ENCODE peak calls at places on chromosomes 13 and 19, in eight cellular contexts. One of them, this sample, is unnamed.
A peak's percentile ranks its signal among the peaks of the same experiment; 100 is the strongest.

GRCh38 chr13:84925443-84925842 is 873.8 kb downstream of the SLITRK6 start:
- DNase-seq in prostate gland: no peak
- DNase-seq in breast epithelium: no peak
- DNase-seq in GM12891: no peak
- DNase-seq in H1: no peak
- DNase-seq in suprapubic skin: no peak
- DNase-seq in SK-N-MC: no peak
- DNase-seq in K562: no peak
- DNase-seq in this sample: no peak

GRCh38 chr19:13156968-13157882 is 7.0 kb downstream of the IER2 start:
- DNase-seq in prostate gland: no peak
- DNase-seq in breast epithelium: no peak
- DNase-seq in GM12891: no peak
- DNase-seq in H1: no peak
- DNase-seq in suprapubic skin: no peak
- DNase-seq in SK-N-MC: no peak
- DNase-seq in K562: no peak
- DNase-seq in this sample: no peak

GRCh38 chr19:610801-611505 is 21.3 kb downstream of the HCN2 start:
- DNase-seq in prostate gland: no peak
- DNase-seq in breast epithelium: no peak
- DNase-seq in GM12891: peak; percentile 78
- DNase-seq in H1: no peak
- DNase-seq in suprapubic skin: no peak
- DNase-seq in SK-N-MC: peak; percentile 70
- DNase-seq in K562: peak; percentile 84
- DNase-seq in this sample: no peak

GRCh38 chr13:59776924-59777690 is 386.6 kb downstream of the DIAPH3 start:
- DNase-seq in prostate gland: no peak
- DNase-seq in breast epithelium: no peak
- DNase-seq in GM12891: no peak
- DNase-seq in H1: no peak
- DNase-seq in suprapubic skin: no peak
- DNase-seq in SK-N-MC: no peak
- DNase-seq in K562: no peak
- DNase-seq in this sample: no peak

GRCh38 chr13:58963321-58963720 is 1200.4 kb downstream of the DIAPH3 start:
- DNase-seq in prostate gland: no peak
- DNase-seq in breast epithelium: no peak
- DNase-seq in GM12891: no peak
- DNase-seq in H1: no peak
- DNase-seq in suprapubic skin: no peak
- DNase-seq in SK-N-MC: no peak
- DNase-seq in K562: no peak
- DNase-seq in this sample: no peak

GRCh38 chr13:31054632-31055031 is 107.1 kb downstream of the HSPH1 start:
- DNase-seq in prostate gland: no peak
- DNase-seq in breast epithelium: no peak
- DNase-seq in GM12891: no peak
- DNase-seq in H1: no peak
- DNase-seq in suprapubic skin: peak; percentile 38
- DNase-seq in SK-N-MC: no peak
- DNase-seq in K562: no peak
- DNase-seq in this sample: no peak

GRCh38 chr19:29660835-29661234 is 4.4 kb upstream of the PLEKHF1 start:
- DNase-seq in prostate gland: no peak
- DNase-seq in breast epithelium: peak; percentile 30
- DNase-seq in GM12891: no peak
- DNase-seq in H1: no peak
- DNase-seq in suprapubic skin: no peak
- DNase-seq in SK-N-MC: no peak
- DNase-seq in K562: no peak
- DNase-seq in this sample: no peak

GRCh38 chr19:3434630-3435553 is 45.4 kb downstream of the SMIM24 start:
- DNase-seq in prostate gland: peak; percentile 94
- DNase-seq in breast epithelium: peak; percentile 97
- DNase-seq in GM12891: peak; percentile 99
- DNase-seq in H1: peak; percentile 83
- DNase-seq in suprapubic skin: peak; percentile 98
- DNase-seq in SK-N-MC: peak; percentile 65
- DNase-seq in K562: peak; percentile 97
- DNase-seq in this sample: peak; percentile 98

GRCh38 chr13:23852351-23852750 is 36.8 kb downstream of the MIPEP start:
- DNase-seq in prostate gland: no peak
- DNase-seq in breast epithelium: no peak
- DNase-seq in GM12891: no peak
- DNase-seq in H1: no peak
- DNase-seq in suprapubic skin: no peak
- DNase-seq in SK-N-MC: no peak
- DNase-seq in K562: no peak
- DNase-seq in this sample: no peak

GRCh38 chr19:51468545-51468920 is 9.8 kb upstream of the CEACAM18 start:
- DNase-seq in prostate gland: no peak
- DNase-seq in breast epithelium: no peak
- DNase-seq in GM12891: no peak
- DNase-seq in H1: no peak
- DNase-seq in suprapubic skin: peak; percentile 24
- DNase-seq in SK-N-MC: no peak
- DNase-seq in K562: peak; percentile 44
- DNase-seq in this sample: no peak

GRCh38 chr19:53183146-53183545 is 10.0 kb downstream of the ZNF665 start:
- DNase-seq in prostate gland: no peak
- DNase-seq in breast epithelium: no peak
- DNase-seq in GM12891: no peak
- DNase-seq in H1: no peak
- DNase-seq in suprapubic skin: no peak
- DNase-seq in SK-N-MC: no peak
- DNase-seq in K562: no peak
- DNase-seq in this sample: no peak

GRCh38 chr19:58468216-58468839 is 1.4 kb downstream of the ZNF324 start:
- DNase-seq in prostate gland: no peak
- DNase-seq in breast epithelium: no peak
- DNase-seq in GM12891: no peak
- DNase-seq in H1: no peak
- DNase-seq in suprapubic skin: no peak
- DNase-seq in SK-N-MC: no peak
- DNase-seq in K562: no peak
- DNase-seq in this sample: no peak

GRCh38 chr19:54967611-54968010 is 1.4 kb downstream of the NLRP2 start:
- DNase-seq in prostate gland: no peak
- DNase-seq in breast epithelium: no peak
- DNase-seq in GM12891: no peak
- DNase-seq in H1: no peak
- DNase-seq in suprapubic skin: no peak
- DNase-seq in SK-N-MC: no peak
- DNase-seq in K562: no peak
- DNase-seq in this sample: no peak

DNA sequence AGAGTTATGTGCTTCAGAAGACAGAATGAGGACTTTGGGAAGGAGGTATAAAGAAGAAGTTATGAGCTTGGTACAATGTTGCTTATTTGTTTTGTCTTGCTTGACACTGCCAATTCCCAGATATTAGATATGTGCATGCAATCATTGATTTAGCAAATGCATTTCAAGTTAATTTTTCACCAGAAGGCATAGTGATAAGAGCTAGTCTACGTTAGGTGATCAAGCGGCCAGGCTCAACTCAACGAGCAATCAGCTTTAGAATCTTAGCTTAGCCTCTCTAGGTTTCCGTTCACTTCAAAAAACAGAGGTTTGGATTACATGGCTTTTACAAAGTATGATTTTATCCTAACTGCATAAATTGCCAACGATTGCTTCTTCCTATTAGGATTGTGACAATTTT is 81.6 kb upstream of the POSTN start:
- DNase-seq in prostate gland: no peak
- DNase-seq in breast epithelium: no peak
- DNase-seq in GM12891: no peak
- DNase-seq in H1: no peak
- DNase-seq in suprapubic skin: no peak
- DNase-seq in SK-N-MC: no peak
- DNase-seq in K562: no peak
- DNase-seq in this sample: no peak
- TF ChIP-seq POLR2AphosphoS5 in prostate gland: no peak
- TF ChIP-seq POLR2AphosphoS5 in breast epithelium: no peak
- TF ChIP-seq POLR2AphosphoS5 in GM12891: no peak
- TF ChIP-seq POLR2AphosphoS5 in H1: no peak
- TF ChIP-seq POLR2AphosphoS5 in suprapubic skin: no peak
- TF ChIP-seq POLR2AphosphoS5 in SK-N-MC: no peak
- TF ChIP-seq POLR2AphosphoS5 in K562: no peak
- TF ChIP-seq POLR2AphosphoS5 in this sample: no peak

GRCh38 chr19:44993526-44993925 is 7.7 kb upstream of the RELB start:
- DNase-seq in prostate gland: no peak
- DNase-seq in breast epithelium: no peak
- DNase-seq in GM12891: no peak
- DNase-seq in H1: no peak
- DNase-seq in suprapubic skin: no peak
- DNase-seq in SK-N-MC: no peak
- DNase-seq in K562: no peak
- DNase-seq in this sample: no peak

GRCh38 chr19:44990459-44990858 is 10.8 kb upstream of the RELB start:
- DNase-seq in prostate gland: no peak
- DNase-seq in breast epithelium: no peak
- DNase-seq in GM12891: no peak
- DNase-seq in H1: no peak
- DNase-seq in suprapubic skin: no peak
- DNase-seq in SK-N-MC: no peak
- DNase-seq in K562: no peak
- DNase-seq in this sample: no peak

GRCh38 chr19:44990966-44991365 is 10.3 kb upstream of the RELB start:
- DNase-seq in prostate gland: no peak
- DNase-seq in breast epithelium: no peak
- DNase-seq in GM12891: no peak
- DNase-seq in H1: no peak
- DNase-seq in suprapubic skin: no peak
- DNase-seq in SK-N-MC: no peak
- DNase-seq in K562: no peak
- DNase-seq in this sample: no peak

GRCh38 chr19:44992336-44993163 is 8.7 kb upstream of the RELB start:
- DNase-seq in prostate gland: no peak
- DNase-seq in breast epithelium: no peak
- DNase-seq in GM12891: no peak
- DNase-seq in H1: no peak
- DNase-seq in suprapubic skin: no peak
- DNase-seq in SK-N-MC: no peak
- DNase-seq in K562: no peak
- DNase-seq in this sample: no peak

GRCh38 chr19:44993926-44994537 is 7.2 kb upstream of the RELB start:
- DNase-seq in prostate gland: no peak
- DNase-seq in breast epithelium: no peak
- DNase-seq in GM12891: no peak
- DNase-seq in H1: no peak
- DNase-seq in suprapubic skin: no peak
- DNase-seq in SK-N-MC: no peak
- DNase-seq in K562: no peak
- DNase-seq in this sample: no peak
- TF ChIP-seq POLR2AphosphoS5 in prostate gland: no peak
- TF ChIP-seq POLR2AphosphoS5 in breast epithelium: no peak
- TF ChIP-seq POLR2AphosphoS5 in GM12891: no peak
- TF ChIP-seq POLR2AphosphoS5 in H1: no peak
- TF ChIP-seq POLR2AphosphoS5 in suprapubic skin: no peak
- TF ChIP-seq POLR2AphosphoS5 in SK-N-MC: peak; percentile 14
- TF ChIP-seq POLR2AphosphoS5 in K562: no peak
- TF ChIP-seq POLR2AphosphoS5 in this sample: peak; percentile 29

GRCh38 chr19:49150944-49151243 is 4.3 kb downstream of the HRC start:
- DNase-seq in prostate gland: no peak
- DNase-seq in breast epithelium: no peak
- DNase-seq in GM12891: no peak
- DNase-seq in H1: no peak
- DNase-seq in suprapubic skin: no peak
- DNase-seq in SK-N-MC: no peak
- DNase-seq in K562: no peak
- DNase-seq in this sample: no peak

GRCh38 chr19:49149652-49150105 is 5.5 kb downstream of the HRC start:
- DNase-seq in prostate gland: peak; percentile 43
- DNase-seq in breast epithelium: peak; percentile 68
- DNase-seq in GM12891: no peak
- DNase-seq in H1: no peak
- DNase-seq in suprapubic skin: peak; percentile 89
- DNase-seq in SK-N-MC: peak; percentile 74
- DNase-seq in K562: peak; percentile 39
- DNase-seq in this sample: peak; percentile 93

GRCh38 chr19:49148784-49149651 is 6.2 kb downstream of the HRC start:
- DNase-seq in prostate gland: peak; percentile 99
- DNase-seq in breast epithelium: peak; percentile 99
- DNase-seq in GM12891: peak; percentile 70
- DNase-seq in H1: no peak
- DNase-seq in suprapubic skin: peak; percentile 98
- DNase-seq in SK-N-MC: peak; percentile 76
- DNase-seq in K562: peak; percentile 92
- DNase-seq in this sample: peak; percentile 99

GRCh38 chr19:49151339-49152217 is 3.6 kb downstream of the HRC start:
- DNase-seq in prostate gland: peak; percentile 96
- DNase-seq in breast epithelium: peak; percentile 98
- DNase-seq in GM12891: no peak
- DNase-seq in H1: peak; percentile 95
- DNase-seq in suprapubic skin: peak; percentile 92
- DNase-seq in SK-N-MC: peak; percentile 70
- DNase-seq in K562: peak; percentile 87
- DNase-seq in this sample: peak; percentile 100

DNA sequence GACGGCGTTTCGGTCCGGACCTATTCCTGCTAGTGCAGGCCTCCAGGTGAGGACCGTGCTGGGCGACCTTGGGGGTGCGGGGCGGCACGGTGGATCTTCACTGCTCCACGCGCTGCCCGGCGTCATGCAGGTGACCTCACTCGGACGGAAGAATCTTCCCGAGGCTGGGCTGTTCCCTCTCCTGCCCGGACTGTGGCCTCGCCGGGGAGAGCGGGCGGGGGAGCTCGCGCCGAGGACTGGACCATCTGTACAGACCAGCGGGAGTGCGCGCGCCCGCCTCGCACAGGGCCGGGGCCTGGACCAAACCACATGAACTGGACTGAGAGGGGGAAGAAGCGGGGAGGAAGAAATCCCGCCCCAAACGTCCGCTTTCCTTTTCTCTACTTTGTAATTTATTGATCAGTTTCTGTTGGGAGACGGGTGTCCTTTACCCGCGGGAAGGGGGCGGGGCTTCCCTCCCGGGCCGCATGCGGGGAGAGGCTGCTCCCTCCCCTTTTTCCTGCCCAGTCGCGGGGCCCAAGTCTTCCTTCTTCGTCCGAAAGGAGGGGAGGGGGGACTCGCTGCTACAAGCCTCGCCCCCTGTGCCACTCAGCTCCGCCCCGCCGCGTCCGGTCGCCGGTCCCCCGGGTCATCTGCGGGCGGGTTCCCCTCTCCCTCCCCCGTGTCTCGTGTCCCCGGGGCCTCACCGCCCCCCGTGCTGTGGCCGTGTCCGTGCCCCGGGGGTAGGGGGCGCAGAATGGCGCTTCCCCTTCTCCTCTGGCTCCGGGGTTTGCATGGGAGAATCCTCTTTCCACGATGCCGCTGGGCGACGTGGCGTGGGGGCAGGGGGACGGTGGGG is 4.9 kb downstream of the HRC start:
- DNase-seq in prostate gland: peak; percentile 87
- DNase-seq in breast epithelium: peak; percentile 88
- DNase-seq in GM12891: peak; percentile 58
- DNase-seq in H1: no peak
- DNase-seq in suprapubic skin: peak; percentile 91
- DNase-seq in SK-N-MC: no peak
- DNase-seq in K562: peak; percentile 78
- DNase-seq in this sample: peak; percentile 95
- TF ChIP-seq POLR2AphosphoS5 in prostate gland: peak; percentile 79
- TF ChIP-seq POLR2AphosphoS5 in breast epithelium: no peak
- TF ChIP-seq POLR2AphosphoS5 in GM12891: no peak
- TF ChIP-seq POLR2AphosphoS5 in H1: no peak
- TF ChIP-seq POLR2AphosphoS5 in suprapubic skin: no peak
- TF ChIP-seq POLR2AphosphoS5 in SK-N-MC: peak; percentile 21
- TF ChIP-seq POLR2AphosphoS5 in K562: peak; percentile 13
- TF ChIP-seq POLR2AphosphoS5 in this sample: peak; percentile 49

GRCh38 chr19:49665301-49666119 is at the start of the genes BCL2L12 and IRF3:
- DNase-seq in prostate gland: peak; percentile 97
- DNase-seq in breast epithelium: peak; percentile 97
- DNase-seq in GM12891: peak; percentile 96
- DNase-seq in H1: peak; percentile 86
- DNase-seq in suprapubic skin: peak; percentile 100
- DNase-seq in SK-N-MC: peak; percentile 91
- DNase-seq in K562: peak; percentile 86
- DNase-seq in this sample: peak; percentile 98
- TF ChIP-seq POLR2AphosphoS5 in prostate gland: peak; percentile 100
- TF ChIP-seq POLR2AphosphoS5 in breast epithelium: peak; percentile 80
- TF ChIP-seq POLR2AphosphoS5 in GM12891: no peak
- TF ChIP-seq POLR2AphosphoS5 in H1: no peak
- TF ChIP-seq POLR2AphosphoS5 in suprapubic skin: no peak
- TF ChIP-seq POLR2AphosphoS5 in SK-N-MC: peak; percentile 91
- TF ChIP-seq POLR2AphosphoS5 in K562: peak; percentile 89
- TF ChIP-seq POLR2AphosphoS5 in this sample: peak; percentile 67

This sample was measured in GM23338.